ENCODE peak calls at places on chromosome 15, in four cellular contexts. B, Y, P and A are unnamed samples. For H3K36me3, the result is how much of the 10 kb centered on the place peaks cover.

GRCh38 chr15:80695911-80696651 is 971 bp downstream of the ABHD17C start:
- DNase-seq in B (peak), Y (peak), P (peak), A (peak)

GRCh38 chr15:25682349-25682748 is 180.8 kb downstream of the ATP10A start:
- DNase-seq in Y (no peak), B (no peak), P (no peak), A (no peak)

GRCh38 chr15:91021516-91022074 is 799 bp downstream of the VPS33B start:
- DNase-seq in B (no peak), Y (no peak), P (no peak), A (no peak)

GRCh38 chr15:47405768-47406167 is 311.5 kb upstream of the SEMA6D start:
- DNase-seq in P (no peak), Y (no peak), B (no peak), A (no peak)

GRCh38 chr15:43514241-43515057 is 3.0 kb upstream of the MAP1A start:
- DNase-seq in P (peak), Y (no peak), B (peak), A (peak)

GRCh38 chr15:83205725-83206324 is 1.8 kb downstream of the HDGFL3 start:
- DNase-seq in B (no peak), P (peak), Y (no peak), A (no peak)

GRCh38 chr15:40754574-40754882 is 526 bp downstream of the RMDN3 start:
- DNase-seq in Y (peak), P (peak), B (peak), A (peak)

GRCh38 chr15:99432271-99433025 is 133.3 kb upstream of the MEF2A start:
- DNase-seq in Y (no peak), P (no peak), B (no peak), A (no peak)

GRCh38 chr15:25673351-25673750 is 189.8 kb downstream of the ATP10A start:
- DNase-seq in B (no peak), P (no peak), Y (no peak), A (no peak)

GRCh38 chr15:88331291-88331690 is 74.8 kb upstream of the NTRK3 start:
- DNase-seq in P (peak), B (peak), Y (peak), A (peak)

GRCh38 chr15:36966704-36967103 is 133.6 kb downstream of the MEIS2 start:
- DNase-seq in P (no peak), Y (no peak), B (no peak), A (no peak)

GRCh38 chr15:65783872-65784271 is 8.2 kb downstream of the DENND4A start:
- DNase-seq in P (no peak), Y (no peak), B (no peak), A (no peak)

GRCh38 chr15:53910236-53910849 is 67.9 kb upstream of the UNC13C start:
- DNase-seq in Y (peak), P (peak), B (no peak), A (no peak)

GRCh38 chr15:76360416-76360815 is 23.8 kb downstream of the ISL2 start:
- DNase-seq in Y (no peak), B (no peak), P (peak), A (no peak)

GRCh38 chr15:80695099-80695910 is at the start of gene ABHD17C:
- DNase-seq in B (peak), Y (peak), P (peak), A (peak)

GRCh38 chr15:92878593-92879053 is 21.5 kb upstream of the CHD2 start:
- DNase-seq in P (no peak), Y (no peak), B (no peak), A (peak)

GRCh38 chr15:66753687-66754377 is 51.8 kb downstream of the SMAD6 start:
- DNase-seq in B (no peak), P (no peak), Y (no peak), A (no peak)

GRCh38 chr15:53193149-53193548 is 403.0 kb upstream of the ONECUT1 start:
- DNase-seq in Y (no peak), P (peak), B (peak), A (peak)

GRCh38 chr15:69976366-69976994 is 121.2 kb downstream of the TLE3 start:
- DNase-seq in B (peak), P (peak), Y (peak), A (peak)

GRCh38 chr15:25784876-25785642 is 78.1 kb downstream of the ATP10A start:
- DNase-seq in Y (no peak), P (no peak), B (no peak), A (no peak)

GRCh38 chr15:41856716-41857115 is 18.1 kb downstream of the PLA2G4B start:
- DNase-seq in P (no peak), B (no peak), Y (no peak), A (no peak)

GRCh38 chr15:37038036-37038715 is 62.2 kb downstream of the MEIS2 start:
- DNase-seq in P (peak), Y (no peak), B (no peak), A (no peak)

GRCh38 chr15:57694264-57694663 is 12.2 kb upstream of the POLR2M start:
- DNase-seq in Y (no peak), P (no peak), B (no peak), A (no peak)

GRCh38 chr15:25439456-25439836 is 622 bp upstream of the UBE3A start:
- DNase-seq in Y (no peak), P (peak), B (no peak), A (peak)

GRCh38 chr15:93664180-93664951 is 567.0 kb upstream of the MCTP2 start:
- DNase-seq in P (no peak), B (no peak), Y (no peak), A (no peak)

GRCh38 chr15:83310521-83311456 is 26.3 kb upstream of the BNC1 start:
- DNase-seq in B (no peak), Y (no peak), P (peak), A (no peak)

GRCh38 chr15:66924889-66925288 is 140.5 kb upstream of the SMAD3 start:
- DNase-seq in Y (no peak), B (no peak), P (no peak), A (no peak)

GRCh38 chr15:65405793-65406192 is 17.0 kb downstream of the IGDCC4 start:
- DNase-seq in Y (no peak), P (no peak), B (peak), A (no peak)

GRCh38 chr15:22253676-22254408 is 173.5 kb downstream of the OR4M2 start:
- DNase-seq in B (no peak), Y (no peak), P (no peak), A (no peak)

GRCh38 chr15:67240235-67241131 is 14.0 kb downstream of the AAGAB start:
- DNase-seq in Y (peak), P (peak), B (no peak), A (peak)

GRCh38 chr15:62071711-62072308 is 5.0 kb downstream of the C2CD4A start:
- DNase-seq in Y (no peak), B (peak), P (peak), A (peak)

DNA sequence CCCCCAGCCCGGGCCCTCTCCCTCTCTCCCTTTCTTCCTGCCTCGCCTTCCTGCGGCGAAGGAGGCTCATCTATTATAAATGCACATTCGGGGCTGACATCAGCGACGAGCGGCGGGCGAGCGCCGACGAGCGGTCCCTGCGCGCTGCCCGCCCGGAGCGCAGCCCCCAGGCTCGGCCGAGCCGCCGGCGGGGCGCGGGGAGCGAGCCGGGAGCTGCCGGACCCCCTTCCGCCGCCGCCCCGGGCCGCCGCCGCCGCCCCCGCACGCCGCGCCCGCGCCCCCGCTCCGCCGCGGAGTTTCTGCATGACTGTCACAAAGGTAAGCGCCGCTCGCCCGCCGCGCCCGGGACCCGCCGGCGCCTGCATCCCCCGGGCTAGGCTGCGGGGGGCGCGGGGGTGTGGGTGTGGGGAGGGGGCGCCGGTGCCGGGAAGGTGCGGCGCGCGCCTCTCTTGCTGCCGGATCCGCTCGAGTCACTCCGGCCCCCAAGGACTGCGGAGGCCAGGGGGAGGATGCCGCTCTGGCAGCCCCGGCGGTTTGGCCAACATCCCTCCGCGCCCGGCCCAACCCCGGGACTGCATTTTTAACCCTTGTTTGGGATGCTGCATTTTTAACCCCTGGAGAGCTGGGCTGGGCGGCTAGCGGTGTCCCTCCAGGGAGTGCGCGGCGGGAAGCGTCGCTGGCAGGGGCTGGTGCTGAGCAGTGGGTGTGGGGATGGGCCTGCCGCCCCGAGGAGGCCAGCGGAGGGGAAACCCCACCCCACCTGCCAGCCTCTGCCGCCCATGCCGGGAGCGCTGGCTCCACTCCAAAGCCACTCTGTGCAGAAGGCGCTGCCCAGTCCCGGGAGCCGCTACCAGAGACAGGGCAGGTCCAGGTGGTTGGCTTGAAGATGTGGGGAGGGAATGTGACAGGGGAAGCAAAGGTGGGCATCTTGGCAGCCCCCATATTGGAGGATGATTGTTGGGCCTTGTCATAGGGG is at the start of gene CORO2B:
- DNase-seq in Y (peak), B (peak), P (peak), A (peak)
- TF ChIP-seq EZH2 in Y (no peak), B (no peak), P (no peak), A (peak)

GRCh38 chr15:60539017-60539416 is 60.1 kb upstream of the ICE2 start:
- DNase-seq in Y (no peak), B (no peak), P (no peak), A (no peak)

GRCh38 chr15:60539881-60540613 is 61.1 kb upstream of the ICE2 start:
- DNase-seq in Y (no peak), P (no peak), B (no peak), A (no peak)

GRCh38 chr15:60536314-60536713 is 57.4 kb upstream of the ICE2 start:
- DNase-seq in B (no peak), P (no peak), Y (no peak), A (no peak)

GRCh38 chr15:60536951-60537350 is 58.0 kb upstream of the ICE2 start:
- DNase-seq in B (no peak), P (no peak), Y (no peak), A (no peak)

DNA sequence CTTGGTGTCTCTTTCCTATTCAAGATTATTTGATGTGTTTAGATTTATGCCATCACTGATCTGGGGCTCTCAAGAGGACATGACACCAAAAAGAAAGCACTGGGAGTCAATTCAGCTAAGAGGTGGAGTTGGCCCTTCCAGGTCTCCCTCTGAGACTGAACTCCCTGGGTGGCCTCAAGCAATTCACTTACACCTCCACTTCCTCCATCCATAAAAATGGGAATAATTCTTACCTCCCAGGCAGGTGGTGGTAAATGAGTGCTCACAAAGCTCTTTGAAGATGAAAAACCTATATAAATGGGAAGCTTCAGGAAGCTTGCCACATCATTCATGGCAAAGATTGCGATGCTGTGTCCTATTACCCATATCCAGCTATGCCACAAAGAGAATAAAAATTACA is 59.2 kb upstream of the ICE2 start:
- DNase-seq in Y (no peak), P (no peak), B (no peak), A (no peak)
- H3K4me3 ChIP-seq in Y (no peak), P (no peak), B (no peak), A (no peak)

DNA sequence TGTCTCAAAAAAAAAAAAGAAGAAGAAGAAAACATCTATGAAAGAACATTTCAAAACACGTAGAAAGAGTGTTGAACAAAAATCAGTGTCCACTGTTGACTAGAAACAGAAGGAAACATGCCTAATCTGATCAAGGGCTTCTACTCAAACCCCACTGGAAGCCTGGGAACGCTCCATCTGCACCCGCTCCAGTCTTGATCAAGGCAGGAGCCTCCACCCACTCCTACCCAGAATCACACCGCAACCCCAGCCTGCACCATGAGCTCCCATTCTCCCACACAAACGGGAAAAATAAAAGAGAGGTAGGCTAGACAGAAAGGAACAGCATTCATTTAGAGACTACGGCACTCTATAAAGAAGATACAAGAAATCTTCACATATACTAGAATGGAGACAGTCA is 40.9 kb upstream of the OCA2 start:
- DNase-seq in Y (no peak), P (no peak), B (no peak), A (no peak)
- H3K36me3 ChIP-seq in Y (under half), P (under half), B (under half), A (under half)

DNA sequence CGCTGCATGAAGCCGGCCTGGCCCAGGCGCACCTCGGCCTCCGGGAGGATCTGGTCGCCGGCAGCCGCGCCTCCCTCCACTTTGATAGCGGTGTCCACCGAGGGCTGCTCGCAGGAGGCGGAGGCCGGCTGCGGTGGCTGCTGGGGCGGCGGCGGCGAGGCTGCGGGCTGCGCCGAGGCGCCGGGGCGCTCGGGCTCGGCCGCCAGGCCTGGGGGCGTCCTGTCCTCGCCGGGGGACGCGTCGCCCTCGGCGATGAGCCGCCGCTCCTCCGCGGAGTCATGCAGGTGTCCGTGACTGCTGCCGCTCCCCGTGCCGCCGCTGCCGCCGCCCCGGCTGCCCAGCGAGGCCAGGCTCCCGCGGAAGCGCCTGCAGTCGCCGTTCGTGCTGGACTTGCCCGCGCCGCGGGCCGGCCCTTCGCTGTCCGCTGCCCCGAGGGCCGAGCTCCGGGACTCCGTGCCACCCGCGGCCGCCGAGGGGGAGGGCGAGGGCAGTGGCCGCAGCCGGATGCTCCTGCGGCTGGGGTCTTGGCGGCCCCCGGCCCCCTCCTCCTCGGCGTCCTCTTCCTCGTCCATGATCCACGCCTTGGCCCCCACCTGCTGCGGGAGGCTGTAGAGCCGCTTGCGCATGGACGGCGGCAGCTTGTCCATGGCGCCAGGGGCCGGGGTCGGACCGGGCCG is 996 bp downstream of the HCN4 start:
- DNase-seq in B (peak), P (no peak), Y (no peak), A (peak)
- TF ChIP-seq EZH2 in B (no peak), P (no peak), Y (no peak), A (no peak)

DNA sequence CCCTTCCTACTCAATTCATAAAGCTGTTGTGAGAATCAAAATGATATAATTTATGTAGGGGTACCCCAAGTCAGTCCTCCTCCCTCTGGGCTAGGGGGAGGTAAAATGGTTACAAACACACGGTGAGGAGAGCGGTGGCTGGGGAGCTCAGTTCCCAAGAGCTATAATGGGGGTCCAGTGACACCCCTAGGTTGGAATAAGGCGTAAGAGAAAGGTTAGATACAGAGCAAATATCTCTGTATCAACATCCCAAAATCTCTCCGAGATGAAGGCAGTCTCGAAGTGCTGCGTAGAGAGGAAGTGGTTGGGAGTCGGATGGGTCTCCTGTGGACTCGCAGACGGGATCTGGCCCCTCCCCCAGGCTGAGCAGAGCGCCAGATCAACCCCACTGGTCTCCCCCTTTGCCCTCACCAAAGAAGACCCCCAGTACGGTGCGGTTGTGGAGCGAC is 1.8 kb downstream of the DUOX2 start:
- DNase-seq in B (no peak), Y (no peak), P (no peak), A (no peak)
- H3K4me3 ChIP-seq in B (peak), Y (no peak), P (no peak), A (no peak)

GRCh38 chr15:63712828-63713520 is 115.8 kb downstream of the FBXL22 start:
- DNase-seq in B (no peak), P (no peak), Y (no peak), A (no peak)
- H3K36me3 ChIP-seq in B (under half), P (under half), Y (under half), A (under half)

GRCh38 chr15:55992769-55993110 is 672 bp downstream of the NEDD4 start:
- DNase-seq in P (no peak), Y (no peak), B (no peak), A (no peak)
- TF ChIP-seq EZH2 in P (no peak), Y (no peak), B (no peak), A (no peak)

GRCh38 chr15:100531823-100532222 is 3.1 kb upstream of the CERS3 start:
- DNase-seq in B (no peak), Y (no peak), P (no peak), A (no peak)

GRCh38 chr15:100533934-100534333 is 5.2 kb upstream of the CERS3 start:
- DNase-seq in P (no peak), Y (no peak), B (no peak), A (no peak)

GRCh38 chr15:100525894-100526512 is 2.7 kb downstream of the CERS3 start:
- DNase-seq in Y (no peak), B (no peak), P (no peak), A (peak)

GRCh38 chr15:100529556-100529955 is 806 bp upstream of the CERS3 start:
- DNase-seq in P (no peak), Y (no peak), B (no peak), A (no peak)

GRCh38 chr15:100528833-100529428 is at the start of gene CERS3:
- DNase-seq in B (no peak), Y (no peak), P (no peak), A (no peak)
- H3K4me3 ChIP-seq in B (no peak), Y (no peak), P (no peak), A (no peak)